ENCODE peak calls at places on chromosomes 13 and 19, in seven cellular contexts. T is HCT116, V is choroid plexus epithelial cell, W is activated B cell treated with CpG ODN at 0.5 μM for 24 hours, Y is spleen, S is GM13977, X is bronchial epithelial cell. N is an unnamed sample.

GRCh38 chr13:28353679-28354078 is 141.2 kb downstream of the FLT1 start:
- DNase-seq in T (no peak), Y (no peak), W (no peak), S (no peak), V (no peak), X (no peak), N (no peak)

GRCh38 chr19:8158411-8159074 is 9.2 kb upstream of the FBN3 start:
- DNase-seq in V (peak), W (no peak), X (peak), S (peak), T (peak), Y (no peak), N (no peak)

GRCh38 chr13:55001881-55002280 is 1973.3 kb downstream of the OLFM4 start:
- DNase-seq in V (no peak), W (no peak), S (no peak), T (no peak), Y (no peak), X (no peak), N (no peak)

GRCh38 chr13:37143901-37144300 is 38.4 kb upstream of the CSNK1A1L start:
- DNase-seq in T (no peak), W (no peak), Y (no peak), S (no peak), V (peak), X (no peak), N (no peak)

GRCh38 chr13:44050450-44051063 is 170.9 kb downstream of the LACC1 start:
- DNase-seq in S (peak), X (peak), V (peak), W (no peak), T (peak), Y (no peak), N (peak)

GRCh38 chr19:28519950-28520861 is 692.7 kb downstream of the UQCRFS1 start:
- DNase-seq in S (no peak), T (no peak), W (no peak), V (no peak), Y (no peak), X (no peak), N (no peak)

GRCh38 chr19:41409288-41409687 is 11.7 kb downstream of the BCKDHA start:
- DNase-seq in Y (no peak), V (peak), W (no peak), T (peak), X (peak), S (no peak), N (no peak)

GRCh38 chr13:102868366-102868936 is 22.6 kb downstream of the ERCC5 start:
- DNase-seq in Y (no peak), T (no peak), S (no peak), V (peak), X (no peak), W (no peak), N (no peak)

GRCh38 chr19:5172859-5173577 is 167.6 kb downstream of the PTPRS start:
- DNase-seq in Y (no peak), W (no peak), S (no peak), X (peak), T (peak), V (peak), N (no peak)

GRCh38 chr19:35214766-35215422 is 13.6 kb downstream of the FAM187B start:
- DNase-seq in T (no peak), V (no peak), X (no peak), W (no peak), S (no peak), Y (no peak), N (no peak)

GRCh38 chr19:30228726-30229523 is 143.3 kb upstream of the ZNF536 start:
- DNase-seq in S (peak), X (no peak), T (no peak), W (no peak), V (peak), Y (no peak), N (no peak)

GRCh38 chr13:71730267-71730666 is 136.7 kb downstream of the DACH1 start:
- DNase-seq in V (no peak), Y (no peak), T (no peak), S (no peak), W (no peak), X (peak), N (no peak)

GRCh38 chr19:10338940-10339339 is 484 bp downstream of the ICAM3 start:
- DNase-seq in W (no peak), V (no peak), T (no peak), Y (no peak), X (no peak), S (no peak), N (no peak)

GRCh38 chr13:76833465-76833864 is 52.7 kb downstream of the KCTD12 start:
- DNase-seq in X (no peak), V (no peak), Y (no peak), T (no peak), S (no peak), W (no peak), N (no peak)

GRCh38 chr13:35882722-35883497 is 248.3 kb downstream of the DCLK1 start:
- DNase-seq in V (peak), W (no peak), T (no peak), S (no peak), Y (no peak), X (no peak), N (no peak)

GRCh38 chr13:98050041-98050466 is 92.8 kb upstream of the FARP1 start:
- DNase-seq in S (no peak), Y (no peak), T (no peak), W (no peak), X (peak), V (no peak), N (no peak)

GRCh38 chr13:109722068-109722467 is 64.3 kb downstream of the IRS2 start:
- DNase-seq in W (no peak), S (no peak), T (no peak), V (no peak), X (no peak), Y (no peak), N (no peak)

GRCh38 chr19:16363133-16363851 is 38.7 kb downstream of the KLF2 start:
- DNase-seq in Y (peak), T (no peak), S (no peak), V (no peak), W (no peak), X (peak), N (no peak)

GRCh38 chr13:98576215-98576945 is 527 bp downstream of the STK24 start:
- DNase-seq in Y (peak), W (peak), X (no peak), T (no peak), V (no peak), S (peak), N (peak)

GRCh38 chr13:106700007-106700950 is 132.3 kb upstream of the ARGLU1 start:
- DNase-seq in S (no peak), Y (no peak), V (no peak), W (no peak), T (no peak), X (no peak), N (no peak)

GRCh38 chr13:98371624-98372023 is 194.6 kb upstream of the RNF113B start:
- DNase-seq in S (no peak), Y (no peak), T (no peak), X (no peak), W (no peak), V (no peak), N (no peak)

GRCh38 chr19:17725422-17726078 is 6.3 kb downstream of the MAP1S start:
- DNase-seq in Y (no peak), S (no peak), X (no peak), T (no peak), V (no peak), W (no peak), N (no peak)
- TF ChIP-seq CTCF in Y (peak), S (peak), X (peak), T (peak), V (peak), W (no peak), N (no peak)

DNA sequence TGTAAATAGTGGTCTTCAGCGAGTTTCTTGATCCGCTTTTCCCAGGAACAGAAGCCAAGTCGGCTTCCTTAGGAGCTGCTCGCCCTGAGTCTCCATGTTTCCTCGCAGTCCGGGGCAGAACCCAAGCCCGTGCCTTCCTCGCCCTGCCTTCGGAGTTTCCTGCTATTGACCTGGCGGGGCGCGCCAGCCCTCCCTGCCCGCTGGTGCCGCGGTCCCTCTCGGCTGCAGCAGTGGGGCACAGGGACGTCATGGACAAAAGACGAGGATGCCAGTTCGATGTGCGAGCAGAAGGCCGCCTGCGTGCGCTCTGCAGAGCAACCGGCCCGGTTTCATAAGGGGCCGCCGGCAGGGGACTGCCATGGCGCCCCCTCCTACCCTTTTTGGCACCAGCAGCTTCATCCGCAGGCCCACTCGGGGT is 156.6 kb downstream of the TM9SF2 start:
- DNase-seq in W (peak), S (no peak), Y (no peak), V (peak), T (no peak), X (no peak), N (peak)
- TF ChIP-seq CTCF in W (no peak), S (no peak), Y (no peak), V (peak), T (no peak), X (no peak), N (no peak)

GRCh38 chr13:26449063-26449848 is 108.2 kb upstream of the WASF3 start:
- DNase-seq in Y (no peak), X (peak), S (no peak), V (no peak), T (no peak), W (no peak), N (no peak)
- TF ChIP-seq CTCF in Y (no peak), X (no peak), S (no peak), V (no peak), T (no peak), W (no peak), N (no peak)

GRCh38 chr13:45398862-45399261 is 19.3 kb downstream of the SLC25A30 start:
- DNase-seq in X (no peak), T (no peak), W (no peak), Y (no peak), S (no peak), V (no peak), N (no peak)

GRCh38 chr13:45396548-45397095 is 21.6 kb downstream of the SLC25A30 start:
- DNase-seq in V (no peak), S (no peak), W (no peak), Y (no peak), T (no peak), X (no peak), N (no peak)

GRCh38 chr13:45391926-45392325 is 26.2 kb downstream of the SLC25A30 start:
- DNase-seq in X (no peak), T (no peak), W (no peak), V (no peak), S (no peak), Y (no peak), N (no peak)

GRCh38 chr13:45392811-45393210 is 25.4 kb downstream of the SLC25A30 start:
- DNase-seq in T (no peak), S (no peak), W (no peak), Y (no peak), X (no peak), V (no peak), N (no peak)

DNA sequence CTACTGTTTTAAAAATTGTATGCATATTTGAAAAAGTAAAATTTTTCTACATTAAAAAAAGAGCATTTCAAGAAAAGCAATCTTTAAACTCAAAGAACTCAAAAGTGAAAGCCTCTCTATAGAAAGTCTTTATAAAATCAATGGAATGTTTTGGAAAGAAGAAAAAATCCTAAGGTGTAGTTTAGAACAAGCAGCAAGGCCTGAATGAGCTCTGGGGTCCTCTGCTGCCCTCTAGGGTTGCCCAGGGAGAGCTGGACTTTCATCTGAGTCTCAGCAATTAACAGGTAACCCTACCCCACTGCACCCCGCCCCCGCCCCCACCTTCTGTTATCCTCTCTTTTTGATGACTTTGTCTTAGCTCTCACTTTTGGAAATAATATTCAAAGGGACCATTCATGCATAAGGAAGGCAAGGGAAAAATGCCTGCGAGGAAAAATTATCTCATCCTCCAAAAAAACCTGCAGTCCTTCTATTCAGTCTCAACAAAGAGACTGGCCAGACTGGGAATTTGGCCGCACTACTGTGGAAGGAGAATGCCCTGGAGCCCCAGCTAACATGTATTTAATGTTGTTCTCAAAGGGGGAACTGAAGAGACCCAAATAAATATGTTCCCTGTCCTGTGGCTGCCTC is 24.1 kb downstream of the SLC25A30 start:
- DNase-seq in S (peak), W (no peak), V (peak), T (peak), Y (no peak), X (peak), N (peak)
- TF ChIP-seq CTCF in S (peak), W (no peak), V (peak), T (peak), Y (no peak), X (peak), N (peak)

DNA sequence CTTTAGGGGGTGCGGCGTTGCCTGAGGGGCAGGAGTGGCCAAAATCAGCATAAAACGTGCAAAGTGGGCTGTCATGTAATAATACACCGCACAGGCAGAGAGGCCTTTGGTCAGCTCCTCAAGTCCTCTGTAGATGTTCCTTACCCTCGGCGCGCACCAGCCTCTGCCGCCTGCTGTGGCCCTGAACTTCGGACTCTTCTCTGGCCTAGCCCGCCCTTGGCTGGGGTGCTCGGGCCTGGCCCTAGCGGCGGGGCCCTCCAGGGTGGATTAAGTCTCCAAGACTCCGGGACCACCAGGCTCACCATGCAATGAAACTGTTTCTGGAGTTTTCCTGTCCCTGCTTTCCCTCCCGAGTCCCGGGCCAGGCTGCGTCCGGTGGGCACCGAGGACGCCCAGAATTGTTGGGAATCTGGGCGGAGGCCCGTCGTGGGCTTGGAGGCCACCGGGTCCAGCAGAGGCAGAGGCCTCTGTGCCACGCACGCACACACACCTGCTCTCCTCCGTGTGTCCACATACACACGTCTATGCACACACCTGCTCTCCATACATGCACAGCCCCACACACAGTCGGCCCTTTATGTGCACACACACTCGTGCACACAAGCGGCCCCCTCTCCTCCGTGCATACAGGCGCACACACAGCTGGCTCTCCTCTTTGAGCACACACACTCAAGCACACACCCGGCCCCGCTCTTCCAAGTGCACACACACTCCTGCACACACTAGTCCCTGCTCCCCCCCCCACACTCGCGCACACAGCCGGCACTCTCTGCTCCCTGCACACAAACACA is 1.5 kb upstream of the TFDP1 start:
- DNase-seq in W (peak), T (no peak), V (no peak), X (no peak), S (no peak), Y (peak), N (no peak)
- TF ChIP-seq CTCF in W (no peak), T (no peak), V (no peak), X (no peak), S (no peak), Y (no peak), N (no peak)

GRCh38 chr19:12801466-12802266 is at the start of the genes PRDX2 and THSD8:
- DNase-seq in S (peak), T (no peak), X (no peak), Y (peak), V (peak), W (peak), N (peak)
- TF ChIP-seq CTCF in S (no peak), T (no peak), X (no peak), Y (no peak), V (no peak), W (no peak), N (no peak)

GRCh38 chr19:47225746-47226425 is 5.1 kb downstream of the BBC3 start:
- DNase-seq in S (peak), T (no peak), Y (peak), W (peak), V (peak), X (peak), N (peak)
- TF ChIP-seq CTCF in S (peak), T (no peak), Y (peak), W (no peak), V (peak), X (no peak), N (peak)

N was measured in heart right ventricle.